ENCODE peak calls at places on chromosome 14, in six cellular contexts. N, G, J, Q, O and Z are unnamed samples.

GRCh38 chr14:21026251-21026987 is 1.6 kb upstream of the NDRG2 start:
- DNase-seq in N (no peak), G (no peak), J (no peak), Q (no peak), O (no peak), Z (no peak)

GRCh38 chr14:75579882-75580281 is 1.5 kb downstream of the FLVCR2 start:
- DNase-seq in N (no peak), G (no peak), J (no peak), Q (no peak), O (no peak), Z (no peak)

GRCh38 chr14:72926292-72927028 is at the start of gene DCAF4:
- DNase-seq in N (peak), G (peak), J (peak), Q (peak), O (peak), Z (peak)

GRCh38 chr14:95946867-95947266 is 70.2 kb downstream of the TUNAR start:
- DNase-seq in N (peak), G (no peak), J (no peak), Q (no peak), O (no peak), Z (no peak)

GRCh38 chr14:96162741-96163140 is 41.9 kb upstream of the BDKRB2 start:
- DNase-seq in N (no peak), G (peak), J (no peak), Q (no peak), O (peak), Z (no peak)

GRCh38 chr14:31479026-31479425 is 8.8 kb downstream of the GPR33 start:
- DNase-seq in N (no peak), G (no peak), J (no peak), Q (no peak), O (no peak), Z (no peak)

GRCh38 chr14:61476737-61477410 is 155.5 kb downstream of the PRKCH start:
- DNase-seq in N (no peak), G (peak), J (no peak), Q (peak), O (peak), Z (no peak)

GRCh38 chr14:74444866-74445265 is 18.9 kb upstream of the SYNDIG1L start:
- DNase-seq in N (peak), G (no peak), J (no peak), Q (no peak), O (no peak), Z (no peak)

GRCh38 chr14:63867926-63868921 is 15.4 kb downstream of the SYNE2 start:
- DNase-seq in N (no peak), G (peak), J (no peak), Q (peak), O (peak), Z (no peak)

GRCh38 chr14:75812592-75812991 is 151.5 kb downstream of the TTLL5 start:
- DNase-seq in N (no peak), G (no peak), J (no peak), Q (no peak), O (no peak), Z (no peak)

GRCh38 chr14:63078606-63079005 is 33.3 kb upstream of the KCNH5 start:
- DNase-seq in N (no peak), G (no peak), J (no peak), Q (no peak), O (no peak), Z (no peak)

GRCh38 chr14:85313801-85314207 is 216.1 kb upstream of the FLRT2 start:
- DNase-seq in N (no peak), G (peak), J (no peak), Q (no peak), O (peak), Z (peak)

GRCh38 chr14:68140801-68141200 is 321.2 kb downstream of the RAD51B start:
- DNase-seq in N (no peak), G (no peak), J (no peak), Q (no peak), O (no peak), Z (no peak)
- H3K4ac ChIP-seq in N (no peak), G (peak), J (no peak), Q (no peak), O (no peak), Z (no peak)

GRCh38 chr14:54728700-54729527 is 162.0 kb downstream of the SAMD4A start:
- DNase-seq in N (peak), G (peak), J (no peak), Q (no peak), O (peak), Z (no peak)
- H3K4me3 ChIP-seq in N (no peak), G (no peak), J (no peak), Q (no peak), O (no peak), Z (no peak)

DNA sequence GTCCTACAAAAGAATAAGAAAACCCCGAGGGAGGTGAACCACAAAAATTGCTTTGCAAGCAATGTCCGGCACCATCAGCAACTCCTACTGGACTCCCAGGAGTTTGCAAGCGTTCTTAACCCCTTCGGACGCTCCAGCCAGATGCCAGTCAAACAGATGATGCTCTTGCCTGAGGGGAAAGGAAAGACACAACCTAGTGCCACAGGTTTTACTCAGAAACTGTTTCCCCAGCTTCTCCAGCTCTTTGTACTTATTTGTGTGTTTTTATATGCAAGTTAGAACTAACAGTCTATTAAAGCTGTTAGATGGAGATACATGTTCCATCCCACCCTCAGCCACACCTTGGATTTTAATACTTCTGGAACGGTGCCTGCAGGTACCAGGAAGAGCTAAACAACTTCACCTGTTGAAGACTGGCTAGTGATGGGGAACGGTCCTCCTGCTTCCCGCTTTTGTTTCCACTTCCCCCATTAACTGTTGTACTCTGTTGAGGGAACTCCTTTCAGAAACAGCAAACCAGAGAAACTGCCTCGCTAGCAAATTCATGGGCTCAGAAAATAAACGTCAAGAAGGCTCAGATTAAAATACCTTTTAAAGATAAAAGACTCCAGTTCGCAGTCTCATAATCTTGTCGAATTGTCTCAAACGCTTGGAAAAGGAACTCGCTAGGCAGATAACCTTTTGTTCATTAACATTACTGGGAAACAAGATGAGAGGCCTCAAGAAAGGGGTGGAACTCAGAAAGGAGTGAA is 1.1 kb upstream of the FERMT2 start:
- DNase-seq in N (peak), G (peak), J (no peak), Q (peak), O (peak), Z (no peak)
- H3K4ac ChIP-seq in N (peak), G (peak), J (peak), Q (no peak), O (peak), Z (no peak)

GRCh38 chr14:50823051-50823762 is 7.8 kb downstream of the NIN start:
- DNase-seq in N (peak), G (no peak), J (no peak), Q (peak), O (peak), Z (no peak)
- H3K4me3 ChIP-seq in N (no peak), G (no peak), J (no peak), Q (no peak), O (no peak), Z (no peak)

GRCh38 chr14:89348726-89349125 is 68.3 kb downstream of the FOXN3 start:
- DNase-seq in N (no peak), G (no peak), J (no peak), Q (no peak), O (no peak), Z (no peak)
- H3K4ac ChIP-seq in N (no peak), G (no peak), J (no peak), Q (no peak), O (no peak), Z (no peak)

GRCh38 chr14:101733211-101733610 is 28.3 kb upstream of the PPP2R5C start:
- DNase-seq in N (no peak), G (peak), J (no peak), Q (peak), O (peak), Z (no peak)

GRCh38 chr14:101732128-101732527 is 29.4 kb upstream of the PPP2R5C start:
- DNase-seq in N (no peak), G (no peak), J (no peak), Q (no peak), O (no peak), Z (no peak)

GRCh38 chr14:101730626-101731186 is 30.8 kb upstream of the PPP2R5C start:
- DNase-seq in N (no peak), G (no peak), J (no peak), Q (no peak), O (no peak), Z (no peak)

GRCh38 chr14:101729382-101729781 is 32.1 kb upstream of the PPP2R5C start:
- DNase-seq in N (no peak), G (no peak), J (no peak), Q (no peak), O (no peak), Z (no peak)

GRCh38 chr14:101731187-101732080 is 30.1 kb upstream of the PPP2R5C start:
- DNase-seq in N (peak), G (peak), J (no peak), Q (peak), O (peak), Z (no peak)
- H3K4me3 ChIP-seq in N (no peak), G (no peak), J (no peak), Q (no peak), O (no peak), Z (no peak)

GRCh38 chr14:55051426-55052258 is at the start of gene MAPK1IP1L:
- DNase-seq in N (peak), G (peak), J (peak), Q (peak), O (peak), Z (peak)
- H3K4ac ChIP-seq in N (peak), G (peak), J (peak), Q (peak), O (peak), Z (peak)